ENCODE peak calls at places on chromosomes 5 and 9, in four cellular contexts. C is epithelial cell of esophagus, Z is astrocyte, N is keratinocyte. U is an unnamed sample.

GRCh38 chr5:172944741-172945140 is 14.5 kb upstream of the RPL26L1 start:
- DNase-seq in Z (no peak), N (no peak), C (no peak), U (peak; percentile 18)

GRCh38 chr5:160968480-160968879 is 116.5 kb upstream of the ATP10B start:
- DNase-seq in N (no peak), Z (no peak), C (peak; percentile 68), U (no peak)

GRCh38 chr5:111252799-111253564 is 28.8 kb downstream of the CAMK4 start:
- DNase-seq in N (no peak), Z (no peak), C (no peak), U (no peak)

GRCh38 chr5:98519530-98519929 is 253.9 kb upstream of the RGMB start:
- DNase-seq in Z (peak; percentile 12), C (no peak), N (no peak), U (no peak)

GRCh38 chr9:114035845-114036785 is 42.0 kb downstream of the AMBP start:
- DNase-seq in N (no peak), C (no peak), Z (no peak), U (no peak)

GRCh38 chr9:93432964-93433363 is 18.5 kb upstream of the FAM120A start:
- DNase-seq in N (no peak), Z (no peak), C (no peak), U (no peak)

GRCh38 chr5:23884405-23884804 is 377.0 kb downstream of the PRDM9 start:
- DNase-seq in Z (no peak), N (no peak), C (no peak), U (no peak)

GRCh38 chr5:116068028-116068632 is 16.7 kb upstream of the COMMD10 start:
- DNase-seq in Z (peak; percentile 26), N (no peak), C (peak; percentile 61), U (peak; percentile 81)

DNA sequence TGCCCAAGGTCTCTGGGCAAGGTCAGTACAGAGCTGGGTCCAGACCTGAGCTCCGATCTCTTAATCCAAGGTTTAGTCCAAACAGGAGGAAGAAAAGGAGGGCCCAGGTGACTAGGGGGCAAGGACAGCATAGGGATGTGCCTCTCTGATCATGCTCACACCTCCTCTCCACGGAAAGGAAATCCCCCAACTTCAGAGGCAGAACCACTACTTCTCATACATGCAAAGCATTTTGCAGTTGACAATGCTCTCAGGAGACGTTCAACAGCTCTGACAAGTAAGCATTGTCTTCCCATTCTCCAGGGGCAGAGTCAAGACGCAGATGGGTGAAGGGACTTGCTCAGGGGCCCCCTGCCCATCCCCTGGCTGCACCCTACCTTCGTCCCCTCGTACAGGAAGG is 8.7 kb upstream of the CORO2A start:
- DNase-seq in C (no peak), Z (no peak), N (no peak), U (no peak)
- H3K4me3 ChIP-seq in C (no peak overlapping the region), Z (no peak overlapping the region), N (no peak overlapping the region), U (no peak overlapping the region)

GRCh38 chr9:122370303-122370702 is 521 bp upstream of the PTGS1 start:
- DNase-seq in N (no peak), Z (no peak), C (no peak), U (no peak)
- H3K4me3 ChIP-seq in N (peak overlapping the region; percentile 36), Z (no peak overlapping the region), C (no peak overlapping the region), U (peak overlapping the region; percentile 84)

GRCh38 chr9:14348241-14349140 is 34.5 kb upstream of the NFIB start:
- DNase-seq in Z (no peak), C (peak; percentile 33), N (no peak), U (peak; percentile 52)

GRCh38 chr9:14351206-14351605 is 37.3 kb upstream of the NFIB start:
- DNase-seq in N (no peak), C (peak; percentile 34), Z (no peak), U (peak; percentile 18)

GRCh38 chr9:14349141-14349817 is 35.3 kb upstream of the NFIB start:
- DNase-seq in C (no peak), Z (no peak), N (no peak), U (peak; percentile 43)

GRCh38 chr9:14350766-14351165 is 36.8 kb upstream of the NFIB start:
- DNase-seq in C (peak; percentile 26), N (no peak), Z (no peak), U (peak; percentile 32)

GRCh38 chr9:14349818-14350333 is 35.9 kb upstream of the NFIB start:
- DNase-seq in C (no peak), Z (no peak), N (no peak), U (peak; percentile 38)
- H3K4me3 ChIP-seq in C (peak overlapping the region; percentile 58), Z (peak overlapping the region; percentile 46), N (peak overlapping the region; percentile 78), U (peak overlapping the region; percentile 25)

GRCh38 chr5:76084496-76085285 is 1.5 kb downstream of the SV2C start:
- DNase-seq in Z (no peak), N (no peak), C (no peak), U (peak; percentile 30)
- H3K4me3 ChIP-seq in Z (no peak overlapping the region), N (no peak overlapping the region), C (no peak overlapping the region), U (no peak overlapping the region)

U was measured in fibroblast of the aortic adventitia.